ENCODE peak calls at places on chromosome 14, in seven cellular contexts. B is choroid plexus epithelial cell, U is nephron progenitor cell, N is MG63, Z is C1 segment of cervical spinal cord, C is activated B cell treated with CpG ODN at 0.5 μM for 24 hours, T is left colon. Q is an unnamed sample.

GRCh38 chr14:106024983-106025604 is 498.7 kb downstream of the TMEM121 start:
- DNase-seq in N (no peak), U (no peak), Z (no peak), B (no peak), T (no peak), C (no peak), Q (no peak)

GRCh38 chr14:69699743-69700309 is 67.1 kb upstream of the SRSF5 start:
- DNase-seq in U (no peak), B (no peak), T (no peak), Z (no peak), C (no peak), N (no peak), Q (no peak)

GRCh38 chr14:30935445-30935844 is 61.1 kb downstream of the COCH start:
- DNase-seq in B (no peak), C (no peak), N (no peak), Z (no peak), U (no peak), T (no peak), Q (no peak)

GRCh38 chr14:26531894-26532293 is 65.9 kb downstream of the NOVA1 start:
- DNase-seq in B (peak), C (no peak), Z (no peak), N (no peak), U (no peak), T (no peak), Q (no peak)

GRCh38 chr14:90426031-90426540 is 29.3 kb downstream of the CALM1 start:
- DNase-seq in Z (no peak), N (no peak), B (no peak), U (no peak), C (no peak), T (no peak), Q (no peak)

GRCh38 chr14:100711493-100711892 is 15.2 kb upstream of the DLK1 start:
- DNase-seq in N (no peak), C (no peak), B (no peak), T (no peak), Z (no peak), U (no peak), Q (no peak)

GRCh38 chr14:79467837-79468236 is 743.5 kb downstream of the DIO2 start:
- DNase-seq in U (no peak), T (peak), C (no peak), N (no peak), Z (no peak), B (peak), Q (peak)

GRCh38 chr14:36771256-36771655 is 109.6 kb downstream of the PAX9 start:
- DNase-seq in C (no peak), U (no peak), T (no peak), B (no peak), Z (no peak), N (no peak), Q (no peak)

GRCh38 chr14:99215277-99215676 is 56.7 kb downstream of the BCL11B start:
- DNase-seq in C (no peak), B (peak), U (no peak), N (peak), Z (no peak), T (no peak), Q (peak)

GRCh38 chr14:63544641-63545234 is 1.6 kb upstream of the PPP2R5E start:
- DNase-seq in U (no peak), N (peak), C (no peak), B (peak), Z (no peak), T (no peak), Q (no peak)

GRCh38 chr14:83019744-83020414 is 1486.2 kb upstream of the SEL1L start:
- DNase-seq in Z (no peak), T (no peak), U (no peak), B (no peak), C (no peak), N (no peak), Q (no peak)

GRCh38 chr14:89592961-89593360 is 175.9 kb upstream of the FOXN3 start:
- DNase-seq in U (no peak), Z (no peak), B (no peak), T (no peak), N (no peak), C (no peak), Q (no peak)